ENCODE peak calls at places on chromosomes 13 and 19, in nine cellular contexts. One of them, this sample, is unnamed.
A peak's percentile ranks its signal among the peaks of the same experiment; 100 is the strongest.

GRCh38 chr13:77359171-77359570 is 32.3 kb upstream of the MYCBP2 start:
- DNase-seq in ELF-1: no peak
- DNase-seq in activated naive CD4-positive, alpha-beta T cell treated with anti-CD3 and anti-CD28 coated beads for 36 hours: no peak
- DNase-seq in HS-5: no peak
- DNase-seq in left lung: no peak
- DNase-seq in fibroblast of mammary gland: no peak
- DNase-seq in GM20000: no peak
- DNase-seq in naive thymus-derived CD8-positive, alpha-beta T cell: no peak
- DNase-seq in nephron progenitor cell: no peak
- DNase-seq in this sample: no peak

GRCh38 chr13:27425918-27426630 is 1.7 kb downstream of the GTF3A start:
- DNase-seq in activated naive CD4-positive, alpha-beta T cell treated with anti-CD3 and anti-CD28 coated beads for 36 hours: peak; percentile 81
- DNase-seq in left lung: peak; percentile 84
- DNase-seq in fibroblast of mammary gland: peak; percentile 86
- DNase-seq in HS-5: no peak
- DNase-seq in naive thymus-derived CD8-positive, alpha-beta T cell: peak; percentile 68
- DNase-seq in ELF-1: peak; percentile 77
- DNase-seq in nephron progenitor cell: peak; percentile 40
- DNase-seq in GM20000: peak; percentile 58
- DNase-seq in this sample: peak; percentile 81

GRCh38 chr13:78185700-78186099 is 267.1 kb upstream of the EDNRB start:
- DNase-seq in naive thymus-derived CD8-positive, alpha-beta T cell: no peak
- DNase-seq in activated naive CD4-positive, alpha-beta T cell treated with anti-CD3 and anti-CD28 coated beads for 36 hours: no peak
- DNase-seq in left lung: no peak
- DNase-seq in GM20000: no peak
- DNase-seq in HS-5: no peak
- DNase-seq in ELF-1: no peak
- DNase-seq in fibroblast of mammary gland: no peak
- DNase-seq in nephron progenitor cell: no peak
- DNase-seq in this sample: no peak

GRCh38 chr19:7769171-7769570 is 6.1 kb downstream of the CLEC4M start:
- DNase-seq in left lung: no peak
- DNase-seq in naive thymus-derived CD8-positive, alpha-beta T cell: no peak
- DNase-seq in HS-5: no peak
- DNase-seq in nephron progenitor cell: no peak
- DNase-seq in fibroblast of mammary gland: no peak
- DNase-seq in ELF-1: no peak
- DNase-seq in GM20000: no peak
- DNase-seq in activated naive CD4-positive, alpha-beta T cell treated with anti-CD3 and anti-CD28 coated beads for 36 hours: no peak
- DNase-seq in this sample: no peak

GRCh38 chr19:9565900-9566705 is 18.2 kb downstream of the ZNF121 start:
- DNase-seq in ELF-1: no peak
- DNase-seq in activated naive CD4-positive, alpha-beta T cell treated with anti-CD3 and anti-CD28 coated beads for 36 hours: no peak
- DNase-seq in naive thymus-derived CD8-positive, alpha-beta T cell: no peak
- DNase-seq in fibroblast of mammary gland: peak; percentile 47
- DNase-seq in GM20000: no peak
- DNase-seq in left lung: no peak
- DNase-seq in nephron progenitor cell: no peak
- DNase-seq in HS-5: no peak
- DNase-seq in this sample: no peak

GRCh38 chr19:16327501-16327900 is 2.9 kb downstream of the KLF2 start:
- DNase-seq in left lung: no peak
- DNase-seq in nephron progenitor cell: no peak
- DNase-seq in activated naive CD4-positive, alpha-beta T cell treated with anti-CD3 and anti-CD28 coated beads for 36 hours: no peak
- DNase-seq in HS-5: no peak
- DNase-seq in fibroblast of mammary gland: no peak
- DNase-seq in GM20000: no peak
- DNase-seq in naive thymus-derived CD8-positive, alpha-beta T cell: peak; percentile 38
- DNase-seq in ELF-1: no peak
- DNase-seq in this sample: no peak

GRCh38 chr13:102198418-102199322 is 203.2 kb downstream of the FGF14 start:
- DNase-seq in GM20000: no peak
- DNase-seq in fibroblast of mammary gland: peak; percentile 73
- DNase-seq in nephron progenitor cell: no peak
- DNase-seq in HS-5: no peak
- DNase-seq in ELF-1: no peak
- DNase-seq in activated naive CD4-positive, alpha-beta T cell treated with anti-CD3 and anti-CD28 coated beads for 36 hours: no peak
- DNase-seq in left lung: no peak
- DNase-seq in naive thymus-derived CD8-positive, alpha-beta T cell: no peak
- DNase-seq in this sample: no peak

GRCh38 chr19:15091918-15092753 is 10.1 kb downstream of the OR1I1 start:
- DNase-seq in activated naive CD4-positive, alpha-beta T cell treated with anti-CD3 and anti-CD28 coated beads for 36 hours: peak; percentile 61
- DNase-seq in nephron progenitor cell: peak; percentile 41
- DNase-seq in left lung: no peak
- DNase-seq in GM20000: peak; percentile 58
- DNase-seq in fibroblast of mammary gland: peak; percentile 76
- DNase-seq in HS-5: peak; percentile 58
- DNase-seq in naive thymus-derived CD8-positive, alpha-beta T cell: peak; percentile 56
- DNase-seq in ELF-1: peak; percentile 68
- DNase-seq in this sample: no peak

GRCh38 chr13:43116242-43116641 is 92.9 kb downstream of the DNAJC15 start:
- DNase-seq in ELF-1: no peak
- DNase-seq in naive thymus-derived CD8-positive, alpha-beta T cell: no peak
- DNase-seq in nephron progenitor cell: no peak
- DNase-seq in activated naive CD4-positive, alpha-beta T cell treated with anti-CD3 and anti-CD28 coated beads for 36 hours: no peak
- DNase-seq in fibroblast of mammary gland: no peak
- DNase-seq in left lung: no peak
- DNase-seq in GM20000: no peak
- DNase-seq in HS-5: no peak
- DNase-seq in this sample: no peak

GRCh38 chr13:40026174-40026585 is 370.7 kb downstream of the COG6 start:
- DNase-seq in nephron progenitor cell: no peak
- DNase-seq in naive thymus-derived CD8-positive, alpha-beta T cell: peak; percentile 9
- DNase-seq in GM20000: peak; percentile 61
- DNase-seq in HS-5: no peak
- DNase-seq in fibroblast of mammary gland: peak; percentile 42
- DNase-seq in left lung: no peak
- DNase-seq in ELF-1: no peak
- DNase-seq in activated naive CD4-positive, alpha-beta T cell treated with anti-CD3 and anti-CD28 coated beads for 36 hours: peak; percentile 82
- DNase-seq in this sample: no peak

GRCh38 chr19:13209797-13210775 is 59.9 kb downstream of the IER2 start:
- DNase-seq in fibroblast of mammary gland: no peak
- DNase-seq in naive thymus-derived CD8-positive, alpha-beta T cell: no peak
- DNase-seq in GM20000: no peak
- DNase-seq in nephron progenitor cell: no peak
- DNase-seq in left lung: no peak
- DNase-seq in activated naive CD4-positive, alpha-beta T cell treated with anti-CD3 and anti-CD28 coated beads for 36 hours: no peak
- DNase-seq in HS-5: no peak
- DNase-seq in ELF-1: no peak
- DNase-seq in this sample: peak; percentile 57

GRCh38 chr13:111902726-111903125 is 164.2 kb upstream of the SOX1 start:
- DNase-seq in HS-5: no peak
- DNase-seq in activated naive CD4-positive, alpha-beta T cell treated with anti-CD3 and anti-CD28 coated beads for 36 hours: no peak
- DNase-seq in nephron progenitor cell: no peak
- DNase-seq in fibroblast of mammary gland: no peak
- DNase-seq in ELF-1: no peak
- DNase-seq in naive thymus-derived CD8-positive, alpha-beta T cell: no peak
- DNase-seq in left lung: no peak
- DNase-seq in GM20000: no peak
- DNase-seq in this sample: no peak